ENCODE peak calls at places on chromosomes 2 and 18, in seven cellular contexts. Y is NB4, G is tibial nerve, B is GM12878, N is stomach, V is A549, T is thyroid gland. R is an unnamed sample.

GRCh38 chr2:191696001-191696400 is 18.1 kb downstream of the NABP1 start:
- DNase-seq in Y (no peak), G (no peak), B (no peak), N (no peak), V (no peak), T (peak; percentile 52), R (peak; percentile 75)

GRCh38 chr2:199955339-199956061 is at the start of the genes MAIP1 and TYW5:
- DNase-seq in Y (peak; percentile 90), G (peak; percentile 57), B (peak; percentile 33), N (peak; percentile 84), V (peak; percentile 92), T (peak; percentile 83), R (peak; percentile 91)

GRCh38 chr2:204869142-204869823 is 324.0 kb downstream of the PARD3B start:
- DNase-seq in Y (no peak), G (no peak), B (no peak), N (no peak), V (no peak), T (no peak), R (no peak)

GRCh38 chr2:181457741-181458425 is 697 bp downstream of the ITGA4 start:
- DNase-seq in Y (peak; percentile 95), G (peak; percentile 12), B (no peak), N (peak; percentile 27), V (no peak), T (no peak), R (peak; percentile 81)

GRCh38 chr2:14944562-14945346 is 312.2 kb downstream of the LRATD1 start:
- DNase-seq in Y (peak; percentile 56), G (no peak), B (no peak), N (no peak), V (no peak), T (no peak), R (no peak)

GRCh38 chr2:69134546-69134945 is 121.6 kb downstream of the ANTXR1 start:
- DNase-seq in Y (no peak), G (no peak), B (no peak), N (no peak), V (no peak), T (no peak), R (no peak)

GRCh38 chr2:164840930-164841718 is 499 bp downstream of the COBLL1 start:
- DNase-seq in Y (peak; percentile 21), G (peak; percentile 38), B (no peak), N (peak; percentile 86), V (peak; percentile 60), T (peak; percentile 87), R (peak; percentile 86)

GRCh38 chr2:157283468-157283867 is 26.0 kb downstream of the GALNT5 start:
- DNase-seq in Y (no peak), G (no peak), B (no peak), N (peak; percentile 41), V (no peak), T (no peak), R (no peak)

GRCh38 chr18:60372141-60372540 is 434 bp downstream of the MC4R start:
- DNase-seq in Y (no peak), G (no peak), B (no peak), N (no peak), V (no peak), T (no peak), R (no peak)

GRCh38 chr2:168371273-168371992 is 84.6 kb upstream of the CERS6 start:
- DNase-seq in Y (no peak), G (no peak), B (no peak), N (no peak), V (no peak), T (no peak), R (no peak)

GRCh38 chr18:13642440-13642827 is 83.9 kb downstream of the FAM210A start:
- DNase-seq in Y (no peak), G (no peak), B (no peak), N (no peak), V (no peak), T (no peak), R (no peak)

GRCh38 chr2:43034242-43034619 is 192.2 kb downstream of the ZFP36L2 start:
- DNase-seq in Y (no peak), G (no peak), B (no peak), N (no peak), V (no peak), T (no peak), R (no peak)

GRCh38 chr18:3579701-3580100 is 129.7 kb downstream of the TGIF1 start:
- DNase-seq in Y (no peak), G (no peak), B (no peak), N (no peak), V (no peak), T (no peak), R (no peak)

GRCh38 chr2:184923751-184924150 is 325.4 kb downstream of the ZNF804A start:
- DNase-seq in Y (no peak), G (no peak), B (no peak), N (no peak), V (no peak), T (no peak), R (no peak)

GRCh38 chr2:238063414-238064189 is 2.8 kb downstream of the SCLY start:
- DNase-seq in Y (no peak), G (no peak), B (no peak), N (no peak), V (no peak), T (no peak), R (no peak)

GRCh38 chr18:6835345-6835744 is 105.8 kb downstream of the ARHGAP28 start:
- DNase-seq in Y (no peak), G (no peak), B (no peak), N (no peak), V (no peak), T (no peak), R (no peak)

GRCh38 chr2:237978058-237978712 is 11.4 kb downstream of the UBE2F start:
- DNase-seq in Y (no peak), G (no peak), B (no peak), N (peak; percentile 17), V (no peak), T (no peak), R (peak; percentile 14)

GRCh38 chr2:183207110-183207509 is 82.9 kb downstream of the NUP35 start:
- DNase-seq in Y (peak; percentile 13), G (no peak), B (no peak), N (no peak), V (no peak), T (no peak), R (no peak)

GRCh38 chr18:43786893-43787292 is 509.6 kb upstream of the SYT4 start:
- DNase-seq in Y (no peak), G (no peak), B (no peak), N (no peak), V (no peak), T (no peak), R (no peak)

GRCh38 chr18:43785145-43785544 is 507.9 kb upstream of the SYT4 start:
- DNase-seq in Y (no peak), G (no peak), B (no peak), N (no peak), V (no peak), T (no peak), R (no peak)

GRCh38 chr18:43793910-43794309 is 516.6 kb upstream of the SYT4 start:
- DNase-seq in Y (no peak), G (no peak), B (no peak), N (no peak), V (no peak), T (no peak), R (no peak)

GRCh38 chr18:43794363-43794762 is 517.1 kb upstream of the SYT4 start:
- DNase-seq in Y (no peak), G (no peak), B (no peak), N (no peak), V (no peak), T (no peak), R (no peak)

DNA sequence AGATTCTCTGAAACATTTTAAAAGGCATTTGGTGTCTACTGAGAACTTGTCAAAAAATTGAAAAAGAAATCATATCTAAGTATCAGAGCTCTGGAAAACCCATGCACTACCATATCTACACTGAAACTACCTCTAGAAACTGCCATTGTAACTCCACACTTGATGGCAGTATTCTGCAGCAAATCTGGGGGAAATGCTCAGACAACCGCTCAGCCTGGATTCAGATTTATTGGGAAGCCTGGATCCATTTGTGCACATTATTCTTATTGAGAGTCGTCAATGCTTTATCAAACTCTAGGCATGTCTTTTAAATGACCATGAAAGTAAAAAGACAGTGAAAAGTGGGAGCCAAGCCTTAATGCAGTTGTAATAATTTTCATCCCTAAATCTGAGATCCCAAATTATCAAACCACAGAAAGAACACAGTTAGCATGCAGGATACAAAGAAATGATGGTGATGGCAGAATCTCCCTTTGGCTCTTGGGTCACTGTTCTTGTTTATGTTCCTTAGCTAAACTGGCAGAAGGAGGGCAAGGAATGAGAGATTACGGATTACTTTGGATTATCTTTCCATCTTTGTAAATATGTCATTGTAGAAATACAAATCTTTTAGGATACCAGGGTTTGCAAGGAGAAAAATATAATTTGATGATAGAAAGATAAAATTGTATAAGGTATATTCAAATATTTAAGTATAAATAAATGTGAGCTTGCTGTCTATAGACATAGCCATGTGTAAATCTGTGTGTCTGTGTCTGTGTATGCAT is 512.1 kb upstream of the SYT4 start:
- DNase-seq in Y (no peak), G (no peak), B (no peak), N (no peak), V (no peak), T (no peak), R (no peak)
- TF ChIP-seq CTCF in Y (no peak), G (no peak), B (no peak), N (no peak), V (no peak), T (peak; percentile 17), R (peak; percentile 18)

DNA sequence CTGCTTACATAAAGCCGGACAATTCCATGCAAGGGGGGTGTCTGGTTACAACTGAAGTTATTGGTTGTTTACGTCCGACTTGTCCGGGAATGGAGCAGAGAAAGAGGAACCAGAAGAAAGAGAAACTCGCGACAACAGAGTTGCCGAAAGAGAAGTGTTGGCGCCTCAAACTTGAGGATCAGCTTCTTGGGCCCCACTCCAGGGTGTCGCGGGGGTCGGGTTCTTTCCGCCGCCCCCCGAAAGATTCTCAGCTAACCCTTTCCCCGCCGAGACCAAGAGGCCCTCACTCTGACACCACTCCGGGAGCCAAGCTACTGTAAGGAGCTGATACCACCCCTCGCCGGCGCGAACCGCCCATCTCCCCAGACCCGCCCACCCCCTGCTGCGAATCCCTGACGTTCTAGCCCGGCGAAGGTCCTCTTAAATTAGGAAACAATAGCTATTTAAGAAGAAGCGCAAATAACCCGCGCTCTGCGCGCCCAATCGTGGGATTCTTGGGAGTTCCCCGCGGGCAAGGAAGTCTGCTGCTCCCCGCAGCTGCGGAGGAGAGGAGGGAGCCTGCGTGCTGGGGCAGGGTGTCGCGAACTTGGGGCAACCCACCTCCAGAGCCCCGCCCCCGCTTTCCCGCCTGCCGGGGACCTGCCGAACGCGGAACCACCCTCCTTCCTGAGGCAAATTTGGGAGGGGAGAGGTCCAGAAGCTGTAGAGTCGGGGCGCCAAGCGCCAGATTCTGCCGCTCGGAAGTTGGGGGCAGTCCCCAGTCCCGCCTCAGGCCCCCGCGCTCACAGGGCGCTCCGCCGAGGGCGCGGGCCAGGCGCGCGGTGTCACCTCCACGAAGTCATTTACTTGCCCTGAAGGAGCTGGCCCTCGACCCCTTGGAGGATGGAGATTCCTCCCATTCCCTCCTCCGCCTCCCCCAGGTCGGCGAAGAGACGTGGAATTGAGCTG is 8.5 kb upstream of the SP9 start:
- DNase-seq in Y (peak; percentile 47), G (no peak), B (no peak), N (no peak), V (no peak), T (no peak), R (peak; percentile 51)
- TF ChIP-seq POLR2A in Y (no peak), G (no peak), B (no peak), N (no peak), V (no peak), T (no peak), R (no peak)

GRCh38 chr2:114118088-114118487 is 228.2 kb downstream of the ACTR3 start:
- DNase-seq in Y (no peak), G (no peak), B (no peak), N (no peak), V (no peak), T (no peak), R (no peak)
- TF ChIP-seq CTCF in Y (no peak), G (no peak), B (no peak), N (no peak), V (no peak), T (no peak), R (no peak)

GRCh38 chr2:44361330-44362206 is at the start of the genes CAMKMT and PREPL:
- DNase-seq in Y (peak; percentile 99), G (peak; percentile 96), B (peak; percentile 90), N (peak; percentile 99), V (peak; percentile 96), T (peak; percentile 99), R (peak; percentile 99)
- TF ChIP-seq POLR2A in Y (peak; percentile 89), G (peak; percentile 72), B (peak; percentile 99), N (peak; percentile 69), V (peak; percentile 92), T (peak; percentile 87), R (peak; percentile 53)

R was measured in Peyer's patch.